ENCODE peak calls at places on chromosome 4, in nine cellular contexts. T is A549, D is right lobe of liver, B is hepatocyte, E is fibroblast of lung, A is neuronal stem cell, R is tibial artery, U is PC-3, X is OCI-LY7. V is an unnamed sample. For H3K4me1, the result is how much of the 10 kb centered on the place peaks cover.

GRCh38 chr4:85780664-85781063 is 305.7 kb downstream of the ARHGAP24 start:
- DNase-seq in A (no peak), E (no peak), U (no peak), X (peak), B (no peak), D (no peak), T (no peak), R (no peak), V (no peak)

GRCh38 chr4:15118281-15118680 is 116.0 kb downstream of the CPEB2 start:
- DNase-seq in R (no peak), E (no peak), X (no peak), U (no peak), T (no peak), A (no peak), B (peak), D (peak), V (no peak)

GRCh38 chr4:7886250-7886973 is 53.2 kb downstream of the AFAP1 start:
- DNase-seq in D (no peak), T (no peak), A (no peak), B (no peak), X (no peak), R (no peak), U (no peak), E (peak), V (no peak)

GRCh38 chr4:158722917-158723793 is at the start of gene PPID:
- DNase-seq in B (peak), U (peak), D (peak), X (peak), E (peak), R (peak), A (peak), T (peak), V (peak)

GRCh38 chr4:99811850-99812249 is 4.8 kb upstream of the DAPP1 start:
- DNase-seq in A (no peak), D (no peak), U (peak), T (no peak), B (peak), E (peak), R (no peak), X (peak), V (no peak)

GRCh38 chr4:2256781-2257191 is 5.1 kb downstream of the MXD4 start:
- DNase-seq in B (no peak), X (no peak), R (peak), D (peak), A (no peak), T (no peak), E (no peak), U (no peak), V (peak)

GRCh38 chr4:101224358-101225218 is 122.7 kb downstream of the PPP3CA start:
- DNase-seq in E (no peak), R (no peak), T (no peak), U (no peak), X (no peak), A (no peak), B (no peak), D (no peak), V (no peak)

GRCh38 chr4:55079451-55080173 is 45.8 kb downstream of the KDR start:
- DNase-seq in B (no peak), U (no peak), E (no peak), A (no peak), T (no peak), R (no peak), D (no peak), X (no peak), V (no peak)

GRCh38 chr4:158825443-158826036 is 56.7 kb downstream of the FNIP2 start:
- DNase-seq in U (no peak), R (no peak), X (no peak), T (no peak), D (no peak), E (no peak), A (no peak), B (no peak), V (no peak)

GRCh38 chr4:154471924-154472323 is 19.7 kb downstream of the DCHS2 start:
- DNase-seq in A (no peak), T (no peak), D (no peak), U (peak), R (no peak), X (no peak), E (peak), B (peak), V (no peak)

GRCh38 chr4:15963001-15963451 is at the start of gene FGFBP2:
- DNase-seq in E (peak), A (no peak), D (peak), T (peak), B (peak), X (peak), U (peak), R (peak), V (peak)

DNA sequence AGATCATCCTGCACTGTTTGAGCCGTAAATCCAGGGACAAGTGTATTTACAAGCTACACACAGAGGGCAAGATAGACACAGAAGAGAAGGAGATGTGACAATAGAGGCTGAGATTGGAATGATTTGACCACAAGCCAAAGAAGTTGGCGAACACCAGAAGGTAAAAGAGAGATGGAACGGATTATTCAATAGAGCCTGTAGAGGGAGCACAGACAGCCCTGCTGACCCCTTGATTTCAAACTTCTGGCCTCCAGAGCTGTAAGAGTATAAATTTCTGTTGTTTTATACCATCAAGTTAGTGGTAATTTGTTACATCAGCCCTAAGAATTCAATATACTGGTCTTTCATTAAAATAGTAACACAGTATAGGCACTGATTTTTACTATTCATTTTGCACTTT is 447.8 kb downstream of the FAT4 start:
- DNase-seq in D (no peak), R (no peak), B (no peak), X (no peak), T (no peak), A (no peak), E (no peak), U (peak), V (no peak)
- H3K4me1 ChIP-seq in D (under half), R (under half), B (under half), X (under half), T (under half), A (under half), E (under half), U (under half), V (under half)

GRCh38 chr4:153206534-153206933 is 2.3 kb downstream of the TRIM2 start:
- DNase-seq in E (no peak), U (no peak), R (no peak), A (peak), D (no peak), B (no peak), T (no peak), X (no peak), V (no peak)
- H3K4me1 ChIP-seq in E (under half), U (under half), R (under half), A (half or more), D (under half), B (under half), T (under half), X (under half), V (under half)

GRCh38 chr4:71293705-71294104 is 45.1 kb upstream of the SLC4A4 start:
- DNase-seq in R (no peak), X (no peak), B (no peak), D (no peak), U (peak), T (no peak), A (no peak), E (peak), V (no peak)

GRCh38 chr4:71300964-71301363 is 37.9 kb upstream of the SLC4A4 start:
- DNase-seq in T (no peak), R (no peak), U (no peak), E (no peak), B (peak), D (peak), A (no peak), X (no peak), V (peak)

GRCh38 chr4:71300362-71300761 is 38.5 kb upstream of the SLC4A4 start:
- DNase-seq in B (no peak), X (no peak), U (no peak), A (no peak), D (no peak), E (no peak), R (no peak), T (no peak), V (no peak)

GRCh38 chr4:71294301-71294700 is 44.5 kb upstream of the SLC4A4 start:
- DNase-seq in U (no peak), B (no peak), E (peak), R (no peak), X (no peak), T (no peak), D (no peak), A (no peak), V (no peak)

DNA sequence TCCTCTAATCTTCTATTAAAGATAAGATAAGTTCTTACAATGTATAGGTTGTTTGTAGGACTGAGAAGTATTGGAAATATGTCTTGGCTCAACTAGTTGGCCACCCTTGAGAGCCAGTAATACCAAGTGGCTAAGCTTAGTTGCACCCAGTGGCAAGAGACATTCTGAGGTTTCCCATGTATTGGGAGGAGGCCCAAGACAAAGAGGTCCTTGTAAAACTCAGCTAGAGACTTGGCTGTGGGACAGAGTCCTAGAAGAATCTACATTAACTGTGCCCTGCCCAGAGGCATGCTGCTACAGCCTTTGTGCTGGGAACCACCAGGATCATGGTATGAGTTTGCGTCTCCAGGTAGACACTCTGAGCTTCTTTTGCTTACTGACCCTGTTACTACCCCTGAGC is 41.9 kb upstream of the SLC4A4 start:
- DNase-seq in A (no peak), T (no peak), X (no peak), D (no peak), B (no peak), E (no peak), R (no peak), U (no peak), V (peak)
- H3K4me1 ChIP-seq in A (under half), T (under half), X (under half), D (under half), B (under half), E (under half), R (under half), U (under half), V (under half)

GRCh38 chr4:96675916-96676315 is 836.0 kb downstream of the PDHA2 start:
- DNase-seq in R (no peak), A (no peak), X (no peak), D (no peak), B (no peak), U (no peak), E (no peak), T (no peak), V (no peak)
- H3K4me1 ChIP-seq in R (under half), A (under half), X (under half), D (under half), B (under half), U (under half), E (under half), T (under half), V (under half)

V was measured in mucosa of descending colon.